ENCODE peak calls at places on chromosomes 3 and 15, in four cellular contexts. P is HepG2, G is H1, M is GM12878. O is an unnamed sample.

GRCh38 chr3:8841472-8841871 is 72.1 kb upstream of the OXTR start:
- DNase-seq in P (no peak), M (no peak), G (no peak), O (no peak)

GRCh38 chr3:37210230-37210629 is 35.8 kb upstream of the LRRFIP2 start:
- DNase-seq in G (no peak), P (no peak), M (no peak), O (no peak)

GRCh38 chr3:46926871-46927717 is 49.5 kb downstream of the CCDC12 start:
- DNase-seq in G (no peak), M (peak; percentile 98), P (no peak), O (no peak)

GRCh38 chr3:150583028-150583427 is 20.1 kb upstream of the SELENOT start:
- DNase-seq in P (no peak), G (no peak), M (no peak), O (no peak)

GRCh38 chr15:86526938-86527735 is 447.5 kb downstream of the AGBL1 start:
- DNase-seq in M (no peak), G (no peak), P (no peak), O (no peak)

GRCh38 chr3:63911395-63911900 is 735 bp downstream of the SCAANT1 start:
- DNase-seq in M (no peak), G (no peak), P (no peak), O (no peak)

GRCh38 chr15:33737687-33738606 is 230.3 kb upstream of the CHRM5 start:
- DNase-seq in P (peak; percentile 25), M (no peak), G (peak; percentile 79), O (peak; percentile 9)

GRCh38 chr15:23415321-23415865 is 31.6 kb downstream of the GOLGA6L2 start:
- DNase-seq in P (no peak), G (no peak), M (no peak), O (no peak)

GRCh38 chr3:157330206-157330605 is 106.4 kb upstream of the PTX3 start:
- DNase-seq in G (no peak), M (no peak), P (no peak), O (no peak)

GRCh38 chr3:65551945-65552344 is 486.8 kb downstream of the MAGI1 start:
- DNase-seq in G (no peak), M (no peak), P (no peak), O (no peak)

GRCh38 chr15:84601555-84601838 is 688 bp downstream of the ZSCAN2 start:
- DNase-seq in G (no peak), P (no peak), M (no peak), O (no peak)

GRCh38 chr3:136604961-136605360 is 147.2 kb downstream of the STAG1 start:
- DNase-seq in P (no peak), G (no peak), M (no peak), O (no peak)

GRCh38 chr3:53694051-53694450 is 152.2 kb downstream of the CHDH start:
- DNase-seq in P (no peak), G (peak; percentile 43), M (no peak), O (no peak)

GRCh38 chr15:43492266-43492665 is 690 bp downstream of the TP53BP1 start:
- DNase-seq in G (no peak), P (no peak), M (no peak), O (no peak)

GRCh38 chr15:72302955-72303354 is 17.0 kb downstream of the CELF6 start:
- DNase-seq in M (no peak), P (no peak), G (no peak), O (no peak)

GRCh38 chr3:134466366-134466765 is 19.4 kb downstream of the ANAPC13 start:
- DNase-seq in P (no peak), G (no peak), M (no peak), O (no peak)

GRCh38 chr3:63798873-63799272 is 20.2 kb upstream of the C3orf49 start:
- DNase-seq in M (no peak), G (no peak), P (no peak), O (no peak)

GRCh38 chr3:173217127-173217526 is 76.1 kb upstream of the SPATA16 start:
- DNase-seq in G (no peak), P (no peak), M (no peak), O (no peak)

GRCh38 chr3:98449606-98450193 is 13.3 kb upstream of the OR5K1 start:
- DNase-seq in M (no peak), P (no peak), G (no peak), O (no peak)

GRCh38 chr3:170637321-170637720 is 51.4 kb upstream of the SLC7A14 start:
- DNase-seq in M (no peak), G (no peak), P (no peak), O (no peak)

GRCh38 chr3:46981932-46982471 is 2.5 kb downstream of the NBEAL2 start:
- DNase-seq in M (no peak), P (no peak), G (no peak), O (no peak)

GRCh38 chr3:179977356-179977755 is 59.4 kb downstream of the PEX5L start:
- DNase-seq in G (no peak), M (no peak), P (no peak), O (no peak)

GRCh38 chr3:179969525-179969924 is 67.2 kb downstream of the PEX5L start:
- DNase-seq in P (no peak), G (no peak), M (peak; percentile 54), O (no peak)

GRCh38 chr3:179971280-179971679 is 65.5 kb downstream of the PEX5L start:
- DNase-seq in M (no peak), G (no peak), P (no peak), O (no peak)

GRCh38 chr3:179973024-179973423 is 63.7 kb downstream of the PEX5L start:
- DNase-seq in G (no peak), M (no peak), P (no peak), O (no peak)

DNA sequence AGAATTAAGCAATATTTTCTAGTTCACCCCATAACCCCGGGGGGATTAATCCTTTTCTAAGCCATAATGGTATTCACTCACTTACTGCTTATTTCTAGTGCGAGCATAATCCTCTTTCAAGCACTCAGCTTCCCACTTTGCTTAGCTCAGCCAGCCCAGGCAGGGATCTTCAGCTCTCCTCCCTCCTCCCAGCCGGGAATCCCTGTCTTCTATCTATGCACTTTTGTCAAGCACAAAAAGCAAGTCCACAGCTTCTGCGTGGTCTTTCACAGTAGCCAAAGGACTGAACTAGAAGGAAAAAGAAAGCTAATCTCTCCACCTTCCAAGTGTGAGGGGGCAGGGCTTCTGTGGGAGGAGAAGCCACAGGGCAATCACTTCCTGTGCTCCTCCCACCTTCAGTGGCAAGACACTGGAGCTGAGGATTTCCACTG is 62.8 kb downstream of the PEX5L start:
- DNase-seq in P (no peak), G (no peak), M (no peak), O (no peak)
- TF ChIP-seq YY1 in P (no peak), G (no peak), M (no peak), O (no peak)

DNA sequence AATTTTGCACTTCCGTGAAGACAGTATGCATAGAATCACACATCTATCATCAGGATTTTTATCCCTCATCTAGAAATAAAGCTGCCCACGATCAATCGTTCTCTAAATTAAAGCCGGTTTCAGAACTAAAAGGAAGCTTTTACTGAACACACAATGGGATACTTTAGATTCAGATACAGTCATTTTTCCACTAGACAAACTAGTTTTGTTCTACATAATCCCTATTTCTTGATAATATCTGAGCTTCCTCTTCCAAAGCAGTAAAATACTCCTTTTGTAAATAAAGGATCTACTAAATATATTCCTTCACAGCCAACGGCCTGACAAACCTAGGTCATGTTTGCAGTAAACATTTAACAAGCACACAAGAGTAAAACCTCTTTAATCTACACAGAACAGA is 2.0 kb upstream of the GANC start:
- DNase-seq in M (no peak), P (no peak), G (no peak), O (no peak)
- TF ChIP-seq SUZ12 in M (no peak), P (no peak), G (no peak), O (no peak)

DNA sequence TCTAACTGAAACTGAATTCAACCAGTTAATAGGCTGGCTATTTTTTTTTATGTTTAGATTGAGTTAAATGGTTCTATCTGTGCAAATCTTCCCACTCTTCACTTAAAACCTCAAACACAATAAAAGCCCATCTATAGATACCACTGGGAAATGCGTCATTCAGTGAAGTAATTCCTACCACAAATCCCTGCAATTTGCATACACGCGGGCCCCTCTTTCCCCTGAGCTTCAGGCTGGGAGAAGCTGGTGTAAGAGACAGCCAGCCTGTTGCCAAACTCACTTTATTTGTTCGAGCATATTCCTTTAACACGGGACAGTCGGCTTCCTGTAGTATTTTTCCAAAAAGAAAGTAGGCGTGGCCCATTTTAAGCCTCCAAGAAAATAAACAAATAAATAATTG is 26.0 kb upstream of the MCTP2 start:
- DNase-seq in M (no peak), G (no peak), P (no peak), O (no peak)
- TF ChIP-seq YY1 in M (no peak), G (no peak), P (no peak), O (no peak)

DNA sequence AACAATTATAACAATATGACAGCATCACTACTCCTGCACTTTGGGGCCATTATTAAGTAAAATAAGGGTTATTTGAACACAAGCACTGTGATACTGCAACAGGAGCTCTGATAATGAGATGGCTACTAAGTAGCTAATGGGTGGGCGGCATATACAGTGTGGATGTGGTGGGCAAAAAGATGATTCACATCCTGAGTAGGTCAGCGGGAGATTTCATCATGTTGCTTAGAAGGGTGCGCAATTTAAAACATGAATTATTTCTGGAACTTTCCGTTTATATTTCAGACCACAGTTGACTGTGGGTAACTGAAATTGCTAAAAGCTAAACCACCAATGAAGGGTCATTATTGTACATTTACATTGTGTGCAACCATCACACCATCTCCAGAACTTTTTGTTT is 42.3 kb downstream of the FBXO22 start:
- DNase-seq in G (no peak), M (no peak), P (no peak), O (no peak)
- TF ChIP-seq SUZ12 in G (no peak), M (no peak), P (no peak), O (no peak)

GRCh38 chr3:141487419-141488345 is 855 bp downstream of the RASA2 start:
- DNase-seq in G (peak; percentile 82), P (peak; percentile 70), M (peak; percentile 65), O (peak; percentile 42)
- TF ChIP-seq YY1 in G (no peak), P (peak; percentile 9), M (no peak), O (no peak)

GRCh38 chr15:48414015-48414414 is 82.8 kb downstream of the DUT start:
- DNase-seq in M (no peak), G (no peak), P (no peak), O (no peak)
- TF ChIP-seq SUZ12 in M (no peak), G (no peak), P (no peak), O (no peak)